ENCODE peak calls at places on chromosomes 6 and 20, in six cellular contexts. G is tibial nerve, X is K562, B is A549, H is ovary, A is stomach. F is an unnamed sample.

GRCh38 chr20:2696646-2697045 is 4.1 kb downstream of the EBF4 start:
- DNase-seq in B (no peak), G (no peak), H (peak), A (peak), X (no peak), F (peak)

GRCh38 chr6:48027704-48028435 is 83.1 kb downstream of the PTCHD4 start:
- DNase-seq in G (no peak), H (no peak), A (no peak), B (no peak), X (no peak), F (no peak)

GRCh38 chr6:3317741-3318211 is 59.0 kb downstream of the PSMG4 start:
- DNase-seq in X (no peak), H (no peak), B (no peak), A (peak), G (no peak), F (peak)

GRCh38 chr20:13554706-13555105 is 84.0 kb downstream of the TASP1 start:
- DNase-seq in B (no peak), A (no peak), X (no peak), G (no peak), H (no peak), F (no peak)

GRCh38 chr6:38625191-38625590 is 14.5 kb downstream of the BTBD9 start:
- DNase-seq in A (no peak), G (no peak), B (no peak), X (no peak), H (no peak), F (no peak)

GRCh38 chr6:51093899-51094665 is 275.4 kb downstream of the TFAP2B start:
- DNase-seq in H (no peak), A (no peak), X (no peak), G (no peak), B (no peak), F (no peak)

GRCh38 chr20:8509809-8510208 is 377.7 kb downstream of the PLCB1 start:
- DNase-seq in X (no peak), H (no peak), G (no peak), B (no peak), A (no peak), F (no peak)

GRCh38 chr20:17556842-17557674 is 12.8 kb upstream of the DSTN start:
- DNase-seq in A (peak), H (peak), G (peak), B (no peak), X (peak), F (peak)

GRCh38 chr6:138007014-138007472 is 100.2 kb downstream of the PERP start:
- DNase-seq in G (no peak), A (peak), X (peak), B (peak), H (no peak), F (no peak)

GRCh38 chr20:16518068-16518783 is 55.0 kb downstream of the KIF16B start:
- DNase-seq in B (peak), G (no peak), A (peak), X (peak), H (no peak), F (no peak)

GRCh38 chr6:128725271-128726233 is 157.4 kb upstream of the LAMA2 start:
- DNase-seq in A (no peak), B (peak), H (no peak), X (peak), G (no peak), F (no peak)

GRCh38 chr6:12577124-12577845 is 139.3 kb upstream of the PHACTR1 start:
- DNase-seq in A (no peak), X (no peak), H (no peak), B (no peak), G (no peak), F (no peak)

GRCh38 chr20:58251979-58252591 is 23.6 kb upstream of the ANKRD60 start:
- DNase-seq in X (peak), B (peak), A (no peak), G (no peak), H (no peak), F (no peak)

GRCh38 chr20:48841861-48842529 is 14.2 kb upstream of the PREX1 start:
- DNase-seq in H (no peak), X (peak), B (peak), G (no peak), A (no peak), F (no peak)

GRCh38 chr20:45340236-45340847 is 7.9 kb downstream of the SDC4 start:
- DNase-seq in G (no peak), X (no peak), H (no peak), B (no peak), A (peak), F (no peak)

GRCh38 chr20:56411759-56412472 is at the start of gene CASS4:
- DNase-seq in A (no peak), G (no peak), H (no peak), B (no peak), X (peak), F (no peak)

GRCh38 chr6:80143312-80143960 is 37.0 kb downstream of the BCKDHB start:
- DNase-seq in H (peak), B (no peak), A (peak), G (peak), X (no peak), F (peak)

GRCh38 chr20:13913517-13913916 is 76.9 kb downstream of the SEL1L2 start:
- DNase-seq in H (no peak), A (no peak), G (no peak), X (no peak), B (no peak), F (no peak)

GRCh38 chr6:57173056-57173885 is 1.1 kb downstream of the BAG2 start:
- DNase-seq in A (no peak), B (peak), X (peak), H (no peak), G (no peak), F (no peak)

GRCh38 chr20:15759546-15760216 is 813.6 kb downstream of the KIF16B start:
- DNase-seq in X (no peak), H (no peak), A (no peak), B (no peak), G (no peak), F (no peak)

GRCh38 chr20:40525356-40525755 is 163.7 kb downstream of the MAFB start:
- DNase-seq in X (no peak), A (no peak), H (no peak), G (no peak), B (no peak), F (no peak)

GRCh38 chr20:3924304-3925112 is 35.3 kb downstream of the PANK2 start:
- DNase-seq in X (no peak), A (peak), B (no peak), H (no peak), G (no peak), F (no peak)

GRCh38 chr20:3922983-3923339 is 33.8 kb downstream of the PANK2 start:
- DNase-seq in B (no peak), X (no peak), G (no peak), A (no peak), H (no peak), F (no peak)

GRCh38 chr20:3925113-3925695 is 36.0 kb downstream of the PANK2 start:
- DNase-seq in B (no peak), G (no peak), X (no peak), H (no peak), A (no peak), F (no peak)

GRCh38 chr20:3923818-3924217 is 34.6 kb downstream of the PANK2 start:
- DNase-seq in X (no peak), B (no peak), H (no peak), G (no peak), A (no peak), F (no peak)

DNA sequence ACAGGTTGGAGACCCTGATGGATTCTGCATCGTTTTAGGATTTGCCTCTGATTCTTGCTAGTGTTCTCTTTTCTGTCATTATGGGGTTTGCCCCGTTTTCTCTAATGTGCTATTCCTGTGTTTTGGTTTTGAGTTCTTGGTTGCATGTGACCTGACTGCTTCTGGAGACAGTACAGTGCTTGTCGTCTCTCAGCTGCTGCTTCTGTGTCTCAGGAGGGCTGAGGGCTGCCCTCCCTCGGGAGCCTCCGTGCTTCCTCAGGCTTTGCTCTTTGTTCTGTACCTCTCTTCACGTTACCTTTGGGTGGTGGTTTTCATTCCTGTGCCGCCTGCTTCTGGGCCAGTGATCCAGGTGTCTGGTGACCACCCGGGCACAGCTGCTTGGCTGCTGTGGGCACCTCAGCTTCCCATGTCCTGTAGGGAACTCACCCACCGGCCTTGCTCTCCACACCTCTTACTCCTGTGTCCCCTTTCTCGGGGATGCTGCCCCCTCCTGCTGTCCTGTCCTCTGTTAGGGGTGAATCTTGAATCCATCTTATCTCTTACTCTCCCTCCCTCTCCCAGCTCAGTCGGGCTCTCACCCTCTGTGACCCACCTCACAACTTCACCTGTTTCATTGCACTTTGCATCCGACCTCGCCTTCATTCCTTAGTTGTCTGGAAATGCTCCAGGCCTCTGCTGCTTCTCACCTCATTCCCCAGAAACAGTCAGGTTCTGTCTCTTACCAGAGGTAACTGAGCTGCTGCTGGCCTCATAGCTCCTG is 33.2 kb downstream of the PANK2 start:
- DNase-seq in G (no peak), H (no peak), X (no peak), A (no peak), B (no peak), F (no peak)
- TF ChIP-seq POLR2A in G (no peak), H (no peak), X (no peak), A (no peak), B (no peak), F (no peak)

DNA sequence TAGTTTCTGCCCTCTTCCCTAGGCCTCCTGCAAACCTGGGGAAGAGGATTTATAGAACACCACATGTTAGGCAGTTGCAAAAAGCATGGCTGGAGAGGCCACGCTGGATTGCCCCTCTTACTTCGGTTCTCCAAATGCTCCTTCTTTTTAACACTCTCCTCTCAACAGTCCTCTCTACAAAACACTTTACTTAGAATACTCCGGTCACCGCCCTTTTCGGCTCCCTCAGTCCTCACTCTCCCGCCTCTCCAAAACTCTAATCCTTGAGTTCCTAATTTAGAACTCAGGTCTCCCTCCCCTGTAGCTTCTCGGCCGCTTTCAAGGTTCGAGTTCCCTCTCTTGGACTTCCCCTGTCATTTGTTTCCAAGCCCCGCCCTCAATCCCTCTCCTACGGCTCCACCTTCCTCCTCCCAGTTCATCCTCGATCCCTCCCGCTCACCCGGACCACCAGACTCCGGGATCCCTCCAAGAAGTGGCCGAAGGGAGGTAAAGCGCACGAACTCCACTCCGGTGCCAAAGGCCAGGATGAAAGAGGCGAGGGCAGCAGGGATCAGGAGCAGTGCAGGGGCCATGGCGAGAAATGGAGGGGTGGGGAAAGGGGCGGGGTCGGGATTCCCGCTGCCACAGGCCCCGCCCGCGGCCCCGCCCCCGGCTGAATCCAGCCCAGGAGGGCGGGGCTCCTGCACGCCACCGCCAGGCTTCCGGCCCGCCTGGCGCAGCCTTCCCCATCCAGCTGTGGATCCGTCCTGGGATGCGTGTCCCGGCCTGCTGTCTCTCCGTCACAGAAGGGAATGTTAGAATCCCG is at the start of gene NRM:
- DNase-seq in A (peak), X (peak), H (peak), G (peak), B (peak), F (peak)
- H3K27ac ChIP-seq in A (peak), X (peak), H (peak), G (peak), B (peak), F (peak)

GRCh38 chr6:28104392-28105250 is 19.8 kb upstream of the ZSCAN16 start:
- DNase-seq in X (peak), A (peak), B (peak), G (peak), H (peak), F (peak)
- TF ChIP-seq POLR2A in X (peak), A (no peak), B (peak), G (peak), H (peak), F (peak)

GRCh38 chr20:23509580-23509913 is 18.6 kb downstream of the CST8 start:
- DNase-seq in X (no peak), G (no peak), B (no peak), H (no peak), A (no peak), F (no peak)
- H3K27ac ChIP-seq in X (no peak), G (no peak), B (no peak), H (no peak), A (no peak), F (no peak)

DNA sequence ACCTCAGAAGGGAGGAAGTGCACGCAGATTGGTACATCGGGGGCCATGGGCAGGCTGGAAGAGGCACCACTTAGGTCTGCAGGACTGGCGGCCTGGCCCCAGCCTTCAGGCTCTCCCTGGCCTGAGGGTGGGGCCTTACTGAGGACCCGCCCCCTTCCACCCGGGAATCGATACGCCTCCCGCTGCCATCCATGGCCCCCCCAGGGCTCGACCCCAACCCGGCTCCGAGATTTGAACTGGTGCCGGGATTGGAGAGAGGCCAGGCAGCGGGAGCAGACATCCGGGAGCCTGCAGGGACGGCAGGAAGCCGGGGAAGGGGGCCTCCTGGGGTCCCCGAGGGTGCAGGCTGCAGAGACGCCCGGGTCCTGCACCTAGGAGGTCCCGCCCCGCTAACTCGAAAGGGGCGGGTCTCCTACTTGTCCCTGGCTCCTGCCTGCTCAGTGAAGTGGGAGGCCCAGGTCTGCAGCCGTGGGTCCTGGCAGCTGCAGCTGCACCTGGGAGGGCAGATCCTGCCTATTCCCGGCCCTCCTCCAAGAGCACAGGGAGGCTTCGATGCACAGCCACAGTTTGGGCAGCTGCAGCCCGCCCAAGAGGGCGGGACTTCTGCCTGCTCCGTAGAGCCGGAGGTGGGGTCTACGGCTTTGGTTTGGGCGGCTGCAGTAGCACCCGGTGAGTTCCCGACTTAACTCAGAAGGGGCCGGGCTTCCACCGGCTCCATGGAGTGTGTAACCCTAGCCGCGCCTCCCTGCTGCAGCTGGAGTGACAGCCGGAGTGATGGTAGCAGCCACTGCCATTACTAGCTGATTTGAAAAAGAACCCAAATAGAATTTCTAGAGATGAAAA is 35.2 kb upstream of the TBC1D22B start:
- DNase-seq in B (peak), A (peak), G (no peak), H (peak), X (peak), F (peak)
- TF ChIP-seq POLR2A in B (peak), A (no peak), G (no peak), H (no peak), X (no peak), F (no peak)

GRCh38 chr20:37315293-37316110 is 26.0 kb downstream of the MANBAL start:
- DNase-seq in H (peak), A (peak), X (peak), B (no peak), G (peak), F (peak)

GRCh38 chr20:37314617-37315292 is 25.3 kb downstream of the MANBAL start:
- DNase-seq in A (no peak), G (peak), X (no peak), B (no peak), H (peak), F (peak)

GRCh38 chr20:37317316-37317715 is 27.9 kb downstream of the MANBAL start:
- DNase-seq in H (no peak), B (no peak), X (no peak), G (no peak), A (no peak), F (no peak)

GRCh38 chr20:37316775-37317170 is 27.3 kb downstream of the MANBAL start:
- DNase-seq in H (peak), B (no peak), G (no peak), X (no peak), A (no peak), F (peak)

GRCh38 chr20:37316116-37316774 is 26.8 kb downstream of the MANBAL start:
- DNase-seq in A (peak), G (no peak), B (no peak), H (no peak), X (peak), F (no peak)
- H3K27ac ChIP-seq in A (peak), G (peak), B (peak), H (peak), X (peak), F (peak)

DNA sequence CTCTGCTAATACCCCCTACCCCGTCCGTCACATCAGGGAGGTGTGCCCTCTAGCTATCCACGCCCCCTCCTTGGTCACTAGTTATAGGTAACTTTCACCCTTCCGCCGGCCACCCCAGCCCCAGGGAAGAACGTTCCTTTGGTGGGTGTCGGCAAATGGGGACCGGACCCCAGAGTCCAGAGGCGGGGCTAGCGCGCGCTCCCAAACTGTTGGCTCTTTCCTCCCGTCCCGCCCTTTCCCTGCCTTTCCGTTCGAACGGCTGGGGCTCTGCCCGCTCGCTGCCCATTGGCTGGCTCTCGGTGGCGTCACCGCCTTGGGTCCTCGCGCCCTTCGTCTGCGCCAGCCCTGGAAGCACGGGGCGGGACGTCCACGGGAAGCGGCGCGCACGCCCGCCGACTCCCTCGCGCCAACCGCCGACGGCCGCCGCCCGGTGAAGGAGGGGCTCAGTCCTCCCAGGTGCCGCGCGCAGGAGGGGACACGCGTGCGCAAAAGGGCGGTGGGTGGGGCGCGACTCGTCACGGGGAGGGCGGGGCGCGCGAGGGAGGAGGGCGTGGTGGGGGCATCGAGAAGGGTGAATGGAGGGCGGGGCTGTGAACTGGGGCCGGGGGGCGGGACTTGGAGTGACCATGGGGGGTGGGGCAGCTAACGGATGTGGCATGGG is 634 bp upstream of the PHF1 start:
- DNase-seq in B (peak), H (peak), X (peak), A (peak), G (peak), F (peak)
- TF ChIP-seq POLR2A in B (peak), H (peak), X (peak), A (no peak), G (peak), F (peak)

GRCh38 chr6:36232172-36232571 is 35.6 kb downstream of the BRPF3 start:
- DNase-seq in B (no peak), G (no peak), A (no peak), H (no peak), X (no peak), F (peak)

GRCh38 chr6:36239710-36240256 is 30.1 kb upstream of the PNPLA1 start:
- DNase-seq in X (no peak), H (no peak), A (no peak), G (no peak), B (no peak), F (no peak)

GRCh38 chr6:36230376-36230775 is 33.8 kb downstream of the BRPF3 start:
- DNase-seq in H (no peak), B (no peak), X (no peak), G (no peak), A (no peak), F (no peak)

GRCh38 chr6:36235309-36235708 is 34.6 kb upstream of the PNPLA1 start:
- DNase-seq in X (no peak), G (no peak), A (peak), H (no peak), B (no peak), F (peak)

DNA sequence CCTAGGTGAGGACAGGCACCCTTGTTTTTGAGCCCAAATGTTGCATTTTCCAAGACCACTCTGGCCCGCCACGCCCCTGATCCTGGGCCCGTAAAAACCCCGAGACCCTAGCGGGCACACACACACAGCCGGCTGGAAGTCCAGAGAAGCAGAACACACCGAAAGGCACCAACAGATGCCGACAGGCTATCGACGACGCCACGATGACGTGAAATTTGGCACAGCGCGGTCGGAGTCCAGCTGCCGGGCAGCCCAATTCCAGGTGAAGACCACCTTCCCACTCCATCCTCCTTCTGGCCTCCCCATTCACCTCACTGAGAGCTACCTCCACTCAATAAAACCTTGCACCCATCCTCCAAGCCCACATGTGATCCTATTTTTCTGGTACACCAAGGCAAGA is 34.0 kb upstream of the PNPLA1 start:
- DNase-seq in A (no peak), B (no peak), G (no peak), X (no peak), H (no peak), F (no peak)
- H3K27ac ChIP-seq in A (no peak), B (no peak), G (no peak), X (no peak), H (no peak), F (no peak)